ENCODE peak calls at places on chromosomes 2 and 18, in five cellular contexts. O, V, J, A and Z are unnamed samples.

GRCh38 chr2:160472839-160473251 is 20.8 kb downstream of the RBMS1 start:
- DNase-seq in O (no peak), V (no peak), J (no peak), A (no peak), Z (no peak)

GRCh38 chr2:6995406-6996117 is 78.3 kb downstream of the RNF144A start:
- DNase-seq in O (no peak), V (no peak), J (no peak), A (no peak), Z (no peak)

GRCh38 chr2:171210864-171211431 is 50.3 kb upstream of the TLK1 start:
- DNase-seq in O (no peak), V (no peak), J (no peak), A (peak; percentile 58), Z (no peak)

GRCh38 chr2:1581965-1582625 is 162.2 kb downstream of the PXDN start:
- DNase-seq in O (no peak), V (no peak), J (no peak), A (no peak), Z (no peak)

GRCh38 chr2:3257166-3257565 is 120.5 kb downstream of the EIPR1 start:
- DNase-seq in O (no peak), V (no peak), J (no peak), A (no peak), Z (no peak)

GRCh38 chr2:148253716-148254115 is 232.8 kb downstream of the MBD5 start:
- DNase-seq in O (peak; percentile 6), V (no peak), J (no peak), A (no peak), Z (no peak)

GRCh38 chr2:111918383-111918806 is 20.0 kb downstream of the MERTK start:
- DNase-seq in O (no peak), V (no peak), J (no peak), A (no peak), Z (peak; percentile 51)

GRCh38 chr2:198328454-198328853 is 524.1 kb downstream of the PLCL1 start:
- DNase-seq in O (no peak), V (no peak), J (no peak), A (no peak), Z (no peak)

GRCh38 chr2:101710690-101711318 is 13.3 kb downstream of the MAP4K4 start:
- DNase-seq in O (no peak), V (no peak), J (no peak), A (no peak), Z (no peak)

GRCh38 chr2:41600460-41600859 is 447.4 kb upstream of the PKDCC start:
- DNase-seq in O (no peak), V (no peak), J (no peak), A (no peak), Z (no peak)

GRCh38 chr18:13653746-13654455 is 72.5 kb downstream of the FAM210A start:
- DNase-seq in O (no peak), V (no peak), J (no peak), A (no peak), Z (no peak)

GRCh38 chr18:75376004-75376403 is 51.5 kb downstream of the SMIM21 start:
- DNase-seq in O (no peak), V (no peak), J (no peak), A (no peak), Z (no peak)

GRCh38 chr2:75099521-75099922 is 99.8 kb downstream of the TACR1 start:
- DNase-seq in O (no peak), V (no peak), J (no peak), A (no peak), Z (no peak)

GRCh38 chr2:127217470-127218325 is 2.4 kb downstream of the CYP27C1 start:
- DNase-seq in O (peak; percentile 23), V (no peak), J (no peak), A (no peak), Z (no peak)

GRCh38 chr2:46068604-46069003 is 228.6 kb upstream of the EPAS1 start:
- DNase-seq in O (no peak), V (no peak), J (no peak), A (no peak), Z (no peak)

GRCh38 chr18:75269140-75269676 is 58.6 kb downstream of the TSHZ1 start:
- DNase-seq in O (no peak), V (no peak), J (no peak), A (no peak), Z (no peak)

GRCh38 chr2:233247744-233248143 is 3.7 kb upstream of the ATG16L1 start:
- DNase-seq in O (peak; percentile 97), V (peak; percentile 61), J (no peak), A (no peak), Z (no peak)

GRCh38 chr2:75464348-75464946 is 96.3 kb downstream of the EVA1A start:
- DNase-seq in O (peak; percentile 3), V (peak; percentile 39), J (no peak), A (no peak), Z (peak; percentile 18)

GRCh38 chr18:22434973-22435608 is 17.4 kb upstream of the CTAGE1 start:
- DNase-seq in O (no peak), V (no peak), J (no peak), A (no peak), Z (no peak)

GRCh38 chr2:138536302-138536701 is 34.7 kb downstream of the SPOPL start:
- DNase-seq in O (no peak), V (no peak), J (no peak), A (peak; percentile 61), Z (no peak)

GRCh38 chr2:141317986-141318385 is 812.8 kb downstream of the LRP1B start:
- DNase-seq in O (no peak), V (no peak), J (no peak), A (no peak), Z (no peak)

GRCh38 chr18:76709659-76710645 is 112.4 kb upstream of the ZNF236 start:
- DNase-seq in O (peak; percentile 52), V (peak; percentile 33), J (peak; percentile 34), A (peak; percentile 12), Z (peak; percentile 56)

GRCh38 chr2:137525644-137526190 is 438.6 kb upstream of the HNMT start:
- DNase-seq in O (no peak), V (no peak), J (no peak), A (no peak), Z (no peak)

GRCh38 chr18:76461148-76461547 is 33.9 kb downstream of the ZNF516 start:
- DNase-seq in O (no peak), V (no peak), J (no peak), A (no peak), Z (no peak)

GRCh38 chr2:129906861-129907235 is 72.6 kb upstream of the RAB6C start:
- DNase-seq in O (no peak), V (no peak), J (no peak), A (no peak), Z (no peak)

GRCh38 chr18:76385681-76385975 is 109.4 kb downstream of the ZNF516 start:
- DNase-seq in O (no peak), V (no peak), J (no peak), A (no peak), Z (no peak)

GRCh38 chr2:60478660-60479059 is 74.8 kb downstream of the BCL11A start:
- DNase-seq in O (no peak), V (no peak), J (no peak), A (no peak), Z (no peak)

GRCh38 chr2:60707750-60708371 is 48.2 kb upstream of the PAPOLG start:
- DNase-seq in O (peak; percentile 10), V (peak; percentile 49), J (no peak), A (peak; percentile 2), Z (peak; percentile 48)

GRCh38 chr18:11500153-11501122 is 109.0 kb upstream of the SLC35G4 start:
- DNase-seq in O (peak; percentile 89), V (peak; percentile 98), J (no peak), A (peak; percentile 56), Z (no peak)

GRCh38 chr2:241767464-241768250 is 9.0 kb upstream of the GAL3ST2 start:
- DNase-seq in O (no peak), V (no peak), J (no peak), A (no peak), Z (no peak)

GRCh38 chr18:46416706-46417638 is 240.0 kb downstream of the LOXHD1 start:
- DNase-seq in O (peak; percentile 28), V (no peak), J (no peak), A (no peak), Z (peak; percentile 61)

DNA sequence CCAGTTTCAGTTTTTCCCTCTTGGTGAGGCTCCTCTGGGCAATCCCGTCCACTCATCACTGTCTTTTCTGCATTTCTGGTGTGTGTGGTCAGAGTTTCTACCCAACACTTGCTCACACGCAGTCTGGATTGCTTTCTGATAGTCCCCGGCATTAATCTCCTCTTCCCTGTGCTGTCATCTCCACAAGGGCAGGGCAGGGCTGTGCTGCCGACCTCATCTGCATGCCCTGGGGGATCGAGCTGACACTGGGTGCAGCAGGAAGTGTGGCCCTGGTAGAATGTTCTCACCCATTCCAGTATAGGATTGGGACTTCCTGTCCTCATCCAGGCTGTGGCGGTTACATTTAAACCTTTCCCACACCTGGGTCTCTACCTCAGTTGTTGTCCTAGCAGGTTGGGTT is 80.0 kb upstream of the FAM136A start:
- DNase-seq in O (no peak), V (no peak), J (no peak), A (no peak), Z (no peak)
- TF ChIP-seq SRF in O (no peak), V (no peak), J (no peak), A (no peak), Z (no peak)

DNA sequence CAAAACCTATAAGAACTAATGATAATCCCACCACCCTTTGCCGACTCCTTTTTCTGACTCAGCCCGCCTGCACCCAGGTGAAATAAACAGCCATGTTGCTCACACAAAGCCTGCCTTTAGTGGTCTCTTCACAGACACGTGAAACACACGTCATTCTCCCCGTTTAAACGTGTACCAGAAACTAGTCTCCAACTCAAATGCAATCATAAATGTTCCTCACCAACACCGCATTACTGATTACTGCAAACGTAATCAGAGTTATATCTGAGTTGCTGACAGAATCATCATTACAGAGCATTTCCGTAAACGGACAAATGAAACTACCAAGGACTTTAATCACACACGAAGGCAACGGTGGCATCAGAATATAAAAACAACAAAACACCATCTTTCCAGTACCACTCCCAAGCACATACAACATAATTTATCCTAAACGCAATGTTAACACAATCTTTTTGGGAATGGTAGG is 1.9 kb downstream of the CLK1 start:
- DNase-seq in O (no peak), V (peak; percentile 74), J (no peak), A (peak; percentile 40), Z (no peak)
- TF ChIP-seq SRF in O (no peak), V (no peak), J (no peak), A (no peak), Z (no peak)

GRCh38 chr18:10296491-10296890 is 157.9 kb upstream of the APCDD1 start:
- DNase-seq in O (no peak), V (no peak), J (no peak), A (no peak), Z (no peak)
- TF ChIP-seq SRF in O (no peak), V (no peak), J (no peak), A (no peak), Z (no peak)

DNA sequence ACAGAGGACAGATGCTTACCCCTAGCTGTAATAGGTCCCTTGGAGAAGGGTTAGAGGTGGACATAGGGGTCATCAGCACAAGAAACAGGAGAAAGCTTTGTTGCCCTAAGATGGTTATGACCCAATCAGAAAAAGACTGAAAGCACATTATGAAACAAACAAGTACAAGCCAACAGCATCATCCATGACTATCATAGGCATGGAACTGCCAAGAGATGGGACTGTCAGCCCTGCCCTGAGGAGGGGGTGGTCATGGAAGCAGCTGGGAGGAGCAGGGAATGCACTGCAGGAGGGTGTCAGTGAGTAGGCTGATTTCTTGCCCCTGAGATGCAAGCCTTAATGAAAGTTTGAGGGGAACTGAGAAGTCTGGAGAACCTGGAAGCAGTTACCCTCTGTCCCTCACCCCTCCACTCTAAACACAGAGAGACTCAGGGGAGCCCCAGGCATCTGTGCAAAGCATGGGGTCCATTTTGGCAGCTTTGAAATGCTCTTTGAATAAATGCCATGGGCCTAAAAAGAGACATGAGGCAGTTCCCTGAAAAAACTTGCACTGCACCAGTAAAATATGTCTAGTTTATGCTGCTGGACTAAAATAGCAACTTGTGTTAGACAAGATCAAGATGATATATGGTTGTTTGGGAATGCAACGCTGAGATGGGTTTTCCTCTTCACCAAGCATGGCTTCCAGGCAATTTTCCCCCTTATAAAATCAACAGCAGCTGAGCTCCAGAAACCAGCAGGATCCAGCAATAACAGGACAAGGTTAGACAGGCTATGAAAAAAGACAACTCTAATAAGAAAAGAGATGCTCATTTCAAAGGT is 122.7 kb upstream of the ZFP36L2 start:
- DNase-seq in O (no peak), V (no peak), J (no peak), A (no peak), Z (no peak)
- TF ChIP-seq SRF in O (no peak), V (no peak), J (no peak), A (no peak), Z (no peak)